ENCODE peak calls at places on chromosomes 3 and 15, in seven cellular contexts. X is activated naive CD4-positive, alpha-beta T cell treated with anti-CD3 and anti-CD28 coated beads, Interleukin-2, amount 50 U/mL, for 72 hours; Z is NCI-H774; Q is effector memory CD4-positive, alpha-beta T cell; Y is hepatocyte; W is KBM-7; T is stimulated activated CD4-positive, alpha-beta T cell treated with anti-CD3 and anti-CD28 coated beads, Interleukin-1b, Interleukin-23, amount 100 ng/mL, for 4 hours. A is an unnamed sample.
A peak's percentile ranks its signal among the peaks of the same experiment; 100 is the strongest.

GRCh38 chr3:154987846-154988245 is 92.3 kb upstream of the MME start:
- DNase-seq in X (no peak), Z (no peak), Q (no peak), Y (no peak), W (no peak), T (no peak), A (no peak)

GRCh38 chr3:29601861-29602585 is 321.2 kb downstream of the RBMS3 start:
- DNase-seq in X (no peak), Z (no peak), Q (no peak), Y (no peak), W (no peak), T (no peak), A (no peak)

GRCh38 chr15:49985463-49985862 is 133.6 kb downstream of the ATP8B4 start:
- DNase-seq in X (no peak), Z (no peak), Q (no peak), Y (no peak), W (no peak), T (no peak), A (no peak)

GRCh38 chr3:36538405-36538804 is 158.1 kb downstream of the STAC start:
- DNase-seq in X (no peak), Z (no peak), Q (no peak), Y (no peak), W (no peak), T (no peak), A (no peak)

GRCh38 chr3:10435850-10436249 is 69.5 kb downstream of the ATP2B2 start:
- DNase-seq in X (no peak), Z (no peak), Q (no peak), Y (no peak), W (no peak), T (no peak), A (no peak)

GRCh38 chr3:69433938-69434263 is 48.0 kb upstream of the FRMD4B start:
- DNase-seq in X (no peak), Z (no peak), Q (no peak), Y (peak; percentile 55), W (no peak), T (no peak), A (no peak)

GRCh38 chr15:74489518-74490338 is 28.8 kb upstream of the UBL7 start:
- DNase-seq in X (peak; percentile 77), Z (peak; percentile 29), Q (peak; percentile 21), Y (peak; percentile 60), W (peak; percentile 92), T (peak; percentile 56), A (peak; percentile 92)

GRCh38 chr3:155442066-155442465 is 148.6 kb upstream of the STRIT1 start:
- DNase-seq in X (no peak), Z (no peak), Q (no peak), Y (no peak), W (no peak), T (no peak), A (no peak)

GRCh38 chr3:123750659-123751420 is 133.3 kb downstream of the MYLK start:
- DNase-seq in X (no peak), Z (no peak), Q (no peak), Y (peak; percentile 45), W (no peak), T (no peak), A (no peak)

GRCh38 chr3:48069339-48069738 is 53.1 kb upstream of the MAP4 start:
- DNase-seq in X (no peak), Z (no peak), Q (no peak), Y (no peak), W (no peak), T (no peak), A (no peak)

GRCh38 chr3:112856537-112856936 is 9.9 kb upstream of the CD200R1L start:
- DNase-seq in X (no peak), Z (no peak), Q (no peak), Y (no peak), W (peak; percentile 88), T (no peak), A (peak; percentile 55)

GRCh38 chr15:78382114-78382886 is 42.1 kb downstream of the CRABP1 start:
- DNase-seq in X (no peak), Z (no peak), Q (no peak), Y (no peak), W (no peak), T (no peak), A (no peak)

GRCh38 chr3:190972840-190973270 is 110.4 kb upstream of the GMNC start:
- DNase-seq in X (no peak), Z (no peak), Q (no peak), Y (peak; percentile 14), W (no peak), T (no peak), A (no peak)

GRCh38 chr3:141243295-141243707 is 11.7 kb downstream of the PXYLP1 start:
- DNase-seq in X (peak; percentile 57), Z (no peak), Q (no peak), Y (no peak), W (no peak), T (peak; percentile 28), A (no peak)

GRCh38 chr3:101836160-101836559 is 13.2 kb upstream of the NFKBIZ start:
- DNase-seq in X (no peak), Z (no peak), Q (no peak), Y (no peak), W (no peak), T (no peak), A (no peak)

GRCh38 chr3:86787091-86787490 is 203.9 kb downstream of the VGLL3 start:
- DNase-seq in X (no peak), Z (no peak), Q (no peak), Y (no peak), W (no peak), T (no peak), A (no peak)

GRCh38 chr15:80010131-80010673 is 39.2 kb upstream of the BCL2A1 start:
- DNase-seq in X (no peak), Z (no peak), Q (no peak), Y (no peak), W (no peak), T (no peak), A (peak; percentile 52)

GRCh38 chr3:150411106-150411460 is 3.0 kb downstream of the TSC22D2 start:
- DNase-seq in X (no peak), Z (no peak), Q (no peak), Y (no peak), W (no peak), T (no peak), A (no peak)

GRCh38 chr3:134059680-134060560 is 30.2 kb upstream of the SLCO2A1 start:
- DNase-seq in X (no peak), Z (no peak), Q (no peak), Y (peak; percentile 36), W (no peak), T (no peak), A (no peak)

GRCh38 chr3:126061301-126062032 is 22.5 kb downstream of the SLC41A3 start:
- DNase-seq in X (no peak), Z (no peak), Q (no peak), Y (no peak), W (no peak), T (no peak), A (no peak)

GRCh38 chr3:49900491-49901153 is 3.1 kb downstream of the MST1R start:
- DNase-seq in X (no peak), Z (peak; percentile 37), Q (no peak), Y (peak; percentile 73), W (no peak), T (no peak), A (no peak)

GRCh38 chr3:64105816-64106215 is 82.5 kb upstream of the PSMD6 start:
- DNase-seq in X (no peak), Z (no peak), Q (no peak), Y (no peak), W (no peak), T (no peak), A (no peak)

GRCh38 chr3:177995006-177995732 is 541.1 kb upstream of the KCNMB2 start:
- DNase-seq in X (no peak), Z (no peak), Q (no peak), Y (no peak), W (no peak), T (no peak), A (no peak)

GRCh38 chr3:40016391-40016790 is 207.0 kb downstream of the MYRIP start:
- DNase-seq in X (no peak), Z (no peak), Q (no peak), Y (no peak), W (no peak), T (no peak), A (no peak)

GRCh38 chr15:66703540-66703941 is 1.5 kb downstream of the SMAD6 start:
- DNase-seq in X (peak; percentile 32), Z (no peak), Q (no peak), Y (peak; percentile 42), W (no peak), T (peak; percentile 13), A (no peak)

GRCh38 chr15:80012060-80012726 is 41.2 kb upstream of the BCL2A1 start:
- DNase-seq in X (no peak), Z (no peak), Q (no peak), Y (no peak), W (no peak), T (no peak), A (no peak)

GRCh38 chr3:86948840-86949239 is 42.1 kb downstream of the VGLL3 start:
- DNase-seq in X (no peak), Z (no peak), Q (no peak), Y (no peak), W (no peak), T (no peak), A (no peak)

GRCh38 chr15:85581495-85581894 is 201.1 kb downstream of the AKAP13 start:
- DNase-seq in X (peak; percentile 51), Z (no peak), Q (peak; percentile 46), Y (no peak), W (no peak), T (no peak), A (no peak)

GRCh38 chr3:105865016-105865623 is 3.7 kb downstream of the CBLB start:
- DNase-seq in X (no peak), Z (no peak), Q (no peak), Y (no peak), W (no peak), T (no peak), A (no peak)

GRCh38 chr3:191139771-191140170 is 59.3 kb upstream of the OSTN start:
- DNase-seq in X (no peak), Z (no peak), Q (no peak), Y (no peak), W (no peak), T (no peak), A (no peak)

GRCh38 chr15:99051308-99051707 is 43.7 kb upstream of the PGPEP1L start:
- DNase-seq in X (no peak), Z (no peak), Q (no peak), Y (no peak), W (no peak), T (no peak), A (no peak)

GRCh38 chr15:79981861-79982455 is 11.0 kb upstream of the BCL2A1 start:
- DNase-seq in X (no peak), Z (peak; percentile 44), Q (no peak), Y (no peak), W (peak; percentile 91), T (no peak), A (peak; percentile 44)

GRCh38 chr15:52137432-52138357 is 25.1 kb upstream of the BCL2L10 start:
- DNase-seq in X (no peak), Z (no peak), Q (no peak), Y (no peak), W (peak; percentile 94), T (no peak), A (no peak)

GRCh38 chr3:177776656-177777055 is 579.4 kb upstream of the TBL1XR1 start:
- DNase-seq in X (no peak), Z (no peak), Q (no peak), Y (peak; percentile 39), W (no peak), T (no peak), A (no peak)

GRCh38 chr15:68059630-68060029 is 5.5 kb downstream of the PIAS1 start:
- DNase-seq in X (no peak), Z (no peak), Q (no peak), Y (no peak), W (no peak), T (no peak), A (no peak)

GRCh38 chr3:119240101-119240581 is 537 bp downstream of the B4GALT4 start:
- DNase-seq in X (no peak), Z (no peak), Q (no peak), Y (peak; percentile 74), W (peak; percentile 57), T (no peak), A (no peak)

GRCh38 chr3:133872161-133872560 is 23.5 kb downstream of the RAB6B start:
- DNase-seq in X (no peak), Z (no peak), Q (no peak), Y (no peak), W (no peak), T (no peak), A (no peak)